ENCODE peak calls at places on chromosome 1, in nine cellular contexts. One of them, this sample, is unnamed.

GRCh38 chr1:236753964-236754363 is 41.1 kb upstream of the MTR start:
- DNase-seq in cardiac muscle cell: peak
- DNase-seq in transverse colon: no peak
- DNase-seq in nephron progenitor cell: no peak
- DNase-seq in MM.1S: no peak
- DNase-seq in D721Med: no peak
- DNase-seq in fibroblast of mammary gland: no peak
- DNase-seq in IMR-90: no peak
- DNase-seq in CD8-positive, alpha-beta T cell: no peak
- DNase-seq in this sample: no peak

GRCh38 chr1:56028879-56029278 is 550.5 kb downstream of the PLPP3 start:
- DNase-seq in cardiac muscle cell: no peak
- DNase-seq in transverse colon: peak
- DNase-seq in nephron progenitor cell: no peak
- DNase-seq in MM.1S: no peak
- DNase-seq in D721Med: no peak
- DNase-seq in fibroblast of mammary gland: no peak
- DNase-seq in IMR-90: no peak
- DNase-seq in CD8-positive, alpha-beta T cell: no peak
- DNase-seq in this sample: no peak

GRCh38 chr1:6384962-6385672 is 8.4 kb downstream of the ACOT7 start:
- DNase-seq in cardiac muscle cell: no peak
- DNase-seq in transverse colon: no peak
- DNase-seq in nephron progenitor cell: no peak
- DNase-seq in MM.1S: no peak
- DNase-seq in D721Med: no peak
- DNase-seq in fibroblast of mammary gland: no peak
- DNase-seq in IMR-90: no peak
- DNase-seq in CD8-positive, alpha-beta T cell: no peak
- DNase-seq in this sample: no peak

GRCh38 chr1:52904590-52905375 is 16.8 kb downstream of the ECHDC2 start:
- DNase-seq in cardiac muscle cell: peak
- DNase-seq in transverse colon: no peak
- DNase-seq in nephron progenitor cell: peak
- DNase-seq in MM.1S: no peak
- DNase-seq in D721Med: peak
- DNase-seq in fibroblast of mammary gland: peak
- DNase-seq in IMR-90: no peak
- DNase-seq in CD8-positive, alpha-beta T cell: peak
- DNase-seq in this sample: no peak

GRCh38 chr1:35885961-35886558 is 3.1 kb downstream of the AGO1 start:
- DNase-seq in cardiac muscle cell: peak
- DNase-seq in transverse colon: no peak
- DNase-seq in nephron progenitor cell: peak
- DNase-seq in MM.1S: no peak
- DNase-seq in D721Med: no peak
- DNase-seq in fibroblast of mammary gland: no peak
- DNase-seq in IMR-90: no peak
- DNase-seq in CD8-positive, alpha-beta T cell: no peak
- DNase-seq in this sample: peak

GRCh38 chr1:219772265-219773036 is 155.9 kb downstream of the SLC30A10 start:
- DNase-seq in cardiac muscle cell: no peak
- DNase-seq in transverse colon: no peak
- DNase-seq in nephron progenitor cell: no peak
- DNase-seq in MM.1S: no peak
- DNase-seq in D721Med: no peak
- DNase-seq in fibroblast of mammary gland: no peak
- DNase-seq in IMR-90: no peak
- DNase-seq in CD8-positive, alpha-beta T cell: no peak
- DNase-seq in this sample: no peak

GRCh38 chr1:59308839-59309238 is 11.9 kb downstream of the FGGY start:
- DNase-seq in cardiac muscle cell: no peak
- DNase-seq in transverse colon: no peak
- DNase-seq in nephron progenitor cell: no peak
- DNase-seq in MM.1S: no peak
- DNase-seq in D721Med: no peak
- DNase-seq in fibroblast of mammary gland: no peak
- DNase-seq in IMR-90: peak
- DNase-seq in CD8-positive, alpha-beta T cell: no peak
- DNase-seq in this sample: no peak

GRCh38 chr1:165742194-165742593 is 26.5 kb downstream of the TMCO1 start:
- DNase-seq in cardiac muscle cell: no peak
- DNase-seq in transverse colon: no peak
- DNase-seq in nephron progenitor cell: peak
- DNase-seq in MM.1S: peak
- DNase-seq in D721Med: no peak
- DNase-seq in fibroblast of mammary gland: no peak
- DNase-seq in IMR-90: no peak
- DNase-seq in CD8-positive, alpha-beta T cell: no peak
- DNase-seq in this sample: no peak

GRCh38 chr1:41455479-41456271 is 28.8 kb downstream of the EDN2 start:
- DNase-seq in cardiac muscle cell: no peak
- DNase-seq in transverse colon: peak
- DNase-seq in nephron progenitor cell: no peak
- DNase-seq in MM.1S: no peak
- DNase-seq in D721Med: no peak
- DNase-seq in fibroblast of mammary gland: peak
- DNase-seq in IMR-90: peak
- DNase-seq in CD8-positive, alpha-beta T cell: no peak
- DNase-seq in this sample: no peak

GRCh38 chr1:226001852-226002666 is 2.9 kb upstream of the SDE2 start:
- DNase-seq in cardiac muscle cell: peak
- DNase-seq in transverse colon: peak
- DNase-seq in nephron progenitor cell: no peak
- DNase-seq in MM.1S: no peak
- DNase-seq in D721Med: no peak
- DNase-seq in fibroblast of mammary gland: peak
- DNase-seq in IMR-90: no peak
- DNase-seq in CD8-positive, alpha-beta T cell: peak
- DNase-seq in this sample: no peak

DNA sequence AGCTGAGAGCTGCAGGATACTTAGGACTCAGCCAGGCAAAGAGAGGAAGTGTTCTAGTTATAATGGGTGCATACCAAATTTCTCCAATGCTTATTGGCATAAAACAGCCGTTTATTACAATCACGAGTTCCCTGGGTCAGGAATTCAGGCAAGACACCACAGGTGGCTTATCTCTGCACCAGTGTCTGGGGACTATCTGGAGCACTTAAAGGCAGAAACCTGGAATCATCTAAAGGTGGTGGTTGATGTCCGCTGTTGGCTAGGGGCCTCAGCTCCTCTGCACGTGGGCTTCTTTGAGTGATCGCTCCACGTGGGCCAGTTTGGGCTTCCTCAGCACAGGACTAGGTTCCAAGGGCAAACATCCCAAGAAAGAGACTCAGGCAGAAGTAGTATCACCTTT is 28.6 kb upstream of the WDTC1 start:
- DNase-seq in cardiac muscle cell: no peak
- DNase-seq in transverse colon: no peak
- DNase-seq in nephron progenitor cell: no peak
- DNase-seq in MM.1S: no peak
- DNase-seq in D721Med: no peak
- DNase-seq in fibroblast of mammary gland: no peak
- DNase-seq in IMR-90: no peak
- DNase-seq in CD8-positive, alpha-beta T cell: no peak
- DNase-seq in this sample: no peak
- TF ChIP-seq CTCF in cardiac muscle cell: no peak
- TF ChIP-seq CTCF in transverse colon: no peak
- TF ChIP-seq CTCF in nephron progenitor cell: no peak
- TF ChIP-seq CTCF in MM.1S: no peak
- TF ChIP-seq CTCF in D721Med: no peak
- TF ChIP-seq CTCF in fibroblast of mammary gland: no peak
- TF ChIP-seq CTCF in IMR-90: no peak
- TF ChIP-seq CTCF in CD8-positive, alpha-beta T cell: no peak
- TF ChIP-seq CTCF in this sample: no peak

GRCh38 chr1:88800382-88801051 is 90.8 kb downstream of the GTF2B start:
- DNase-seq in cardiac muscle cell: no peak
- DNase-seq in transverse colon: no peak
- DNase-seq in nephron progenitor cell: no peak
- DNase-seq in MM.1S: peak
- DNase-seq in D721Med: no peak
- DNase-seq in fibroblast of mammary gland: peak
- DNase-seq in IMR-90: peak
- DNase-seq in CD8-positive, alpha-beta T cell: peak
- DNase-seq in this sample: no peak
- TF ChIP-seq CTCF in cardiac muscle cell: peak
- TF ChIP-seq CTCF in transverse colon: peak
- TF ChIP-seq CTCF in nephron progenitor cell: peak
- TF ChIP-seq CTCF in MM.1S: peak
- TF ChIP-seq CTCF in D721Med: peak
- TF ChIP-seq CTCF in fibroblast of mammary gland: peak
- TF ChIP-seq CTCF in IMR-90: peak
- TF ChIP-seq CTCF in CD8-positive, alpha-beta T cell: peak
- TF ChIP-seq CTCF in this sample: peak

GRCh38 chr1:47333578-47333921 is at the start of gene CMPK1:
- DNase-seq in cardiac muscle cell: peak
- DNase-seq in transverse colon: peak
- DNase-seq in nephron progenitor cell: peak
- DNase-seq in MM.1S: peak
- DNase-seq in D721Med: peak
- DNase-seq in fibroblast of mammary gland: peak
- DNase-seq in IMR-90: peak
- DNase-seq in CD8-positive, alpha-beta T cell: peak
- DNase-seq in this sample: no peak
- TF ChIP-seq CTCF in cardiac muscle cell: peak
- TF ChIP-seq CTCF in transverse colon: no peak
- TF ChIP-seq CTCF in nephron progenitor cell: no peak
- TF ChIP-seq CTCF in MM.1S: peak
- TF ChIP-seq CTCF in D721Med: peak
- TF ChIP-seq CTCF in fibroblast of mammary gland: no peak
- TF ChIP-seq CTCF in IMR-90: peak
- TF ChIP-seq CTCF in CD8-positive, alpha-beta T cell: no peak
- TF ChIP-seq CTCF in this sample: peak

GRCh38 chr1:156123356-156124196 is 9.1 kb downstream of the LMNA start:
- DNase-seq in cardiac muscle cell: peak
- DNase-seq in transverse colon: peak
- DNase-seq in nephron progenitor cell: no peak
- DNase-seq in MM.1S: no peak
- DNase-seq in D721Med: peak
- DNase-seq in fibroblast of mammary gland: peak
- DNase-seq in IMR-90: peak
- DNase-seq in CD8-positive, alpha-beta T cell: peak
- DNase-seq in this sample: no peak

GRCh38 chr1:156126701-156127534 is 12.4 kb downstream of the LMNA start:
- DNase-seq in cardiac muscle cell: no peak
- DNase-seq in transverse colon: peak
- DNase-seq in nephron progenitor cell: no peak
- DNase-seq in MM.1S: peak
- DNase-seq in D721Med: no peak
- DNase-seq in fibroblast of mammary gland: peak
- DNase-seq in IMR-90: peak
- DNase-seq in CD8-positive, alpha-beta T cell: peak
- DNase-seq in this sample: no peak

GRCh38 chr1:156128749-156129682 is 14.5 kb downstream of the LMNA start:
- DNase-seq in cardiac muscle cell: peak
- DNase-seq in transverse colon: peak
- DNase-seq in nephron progenitor cell: no peak
- DNase-seq in MM.1S: no peak
- DNase-seq in D721Med: no peak
- DNase-seq in fibroblast of mammary gland: peak
- DNase-seq in IMR-90: peak
- DNase-seq in CD8-positive, alpha-beta T cell: no peak
- DNase-seq in this sample: no peak

GRCh38 chr1:156124557-156125483 is 10.3 kb downstream of the LMNA start:
- DNase-seq in cardiac muscle cell: no peak
- DNase-seq in transverse colon: peak
- DNase-seq in nephron progenitor cell: no peak
- DNase-seq in MM.1S: no peak
- DNase-seq in D721Med: no peak
- DNase-seq in fibroblast of mammary gland: peak
- DNase-seq in IMR-90: no peak
- DNase-seq in CD8-positive, alpha-beta T cell: peak
- DNase-seq in this sample: no peak

GRCh38 chr1:156126043-156126700 is 11.7 kb downstream of the LMNA start:
- DNase-seq in cardiac muscle cell: peak
- DNase-seq in transverse colon: peak
- DNase-seq in nephron progenitor cell: peak
- DNase-seq in MM.1S: no peak
- DNase-seq in D721Med: no peak
- DNase-seq in fibroblast of mammary gland: peak
- DNase-seq in IMR-90: peak
- DNase-seq in CD8-positive, alpha-beta T cell: peak
- DNase-seq in this sample: no peak
- TF ChIP-seq CTCF in cardiac muscle cell: peak
- TF ChIP-seq CTCF in transverse colon: peak
- TF ChIP-seq CTCF in nephron progenitor cell: peak
- TF ChIP-seq CTCF in MM.1S: peak
- TF ChIP-seq CTCF in D721Med: peak
- TF ChIP-seq CTCF in fibroblast of mammary gland: peak
- TF ChIP-seq CTCF in IMR-90: peak
- TF ChIP-seq CTCF in CD8-positive, alpha-beta T cell: no peak
- TF ChIP-seq CTCF in this sample: peak

GRCh38 chr1:38607526-38607925 is 252.0 kb downstream of the RRAGC start:
- DNase-seq in cardiac muscle cell: no peak
- DNase-seq in transverse colon: no peak
- DNase-seq in nephron progenitor cell: no peak
- DNase-seq in MM.1S: no peak
- DNase-seq in D721Med: no peak
- DNase-seq in fibroblast of mammary gland: no peak
- DNase-seq in IMR-90: no peak
- DNase-seq in CD8-positive, alpha-beta T cell: no peak
- DNase-seq in this sample: no peak
- TF ChIP-seq CTCF in cardiac muscle cell: no peak
- TF ChIP-seq CTCF in transverse colon: no peak
- TF ChIP-seq CTCF in nephron progenitor cell: no peak
- TF ChIP-seq CTCF in MM.1S: no peak
- TF ChIP-seq CTCF in D721Med: no peak
- TF ChIP-seq CTCF in fibroblast of mammary gland: no peak
- TF ChIP-seq CTCF in IMR-90: no peak
- TF ChIP-seq CTCF in CD8-positive, alpha-beta T cell: no peak
- TF ChIP-seq CTCF in this sample: no peak